ENCODE peak calls at places on chromosomes 5 and 9, in six cellular contexts. P, U, D, G, C and T are unnamed samples.

GRCh38 chr5:110045153-110045552 is 355.4 kb downstream of the MAN2A1 start:
- DNase-seq in P (peak; percentile 19), U (no peak), D (no peak), G (no peak), C (no peak), T (no peak)

GRCh38 chr5:31271567-31271966 is 78.1 kb downstream of the CDH6 start:
- DNase-seq in P (no peak), U (no peak), D (no peak), G (no peak), C (no peak), T (no peak)

GRCh38 chr9:107177857-107178256 is 105.2 kb upstream of the RAD23B start:
- DNase-seq in P (no peak), U (no peak), D (no peak), G (no peak), C (no peak), T (no peak)

GRCh38 chr9:95089916-95090791 is 227.4 kb downstream of the FANCC start:
- DNase-seq in P (no peak), U (no peak), D (no peak), G (no peak), C (no peak), T (no peak)

GRCh38 chr9:130138791-130139190 is 33.4 kb upstream of the NCS1 start:
- DNase-seq in P (no peak), U (no peak), D (no peak), G (no peak), C (peak; percentile 89), T (no peak)

GRCh38 chr5:54668096-54668495 is 150.5 kb downstream of the SNX18 start:
- DNase-seq in P (no peak), U (no peak), D (no peak), G (no peak), C (no peak), T (no peak)

GRCh38 chr9:98750396-98751060 is 41.8 kb upstream of the GABBR2 start:
- DNase-seq in P (peak; percentile 38), U (no peak), D (no peak), G (no peak), C (no peak), T (no peak)

GRCh38 chr9:119164716-119165115 is 204.5 kb downstream of the BRINP1 start:
- DNase-seq in P (no peak), U (no peak), D (no peak), G (peak; percentile 5), C (no peak), T (no peak)

GRCh38 chr5:151924564-151925395 is at the start of gene GLRA1:
- DNase-seq in P (peak; percentile 62), U (peak; percentile 61), D (no peak), G (peak; percentile 70), C (peak; percentile 4), T (no peak)

GRCh38 chr5:2300861-2301610 is 418.3 kb upstream of the IRX4 start:
- DNase-seq in P (no peak), U (no peak), D (no peak), G (no peak), C (no peak), T (no peak)